ENCODE peak calls at places on chromosome 3, in eight cellular contexts. One of them, this sample, is unnamed.

GRCh38 chr3:105791134-105791533 is 77.7 kb downstream of the CBLB start:
- DNase-seq in astrocyte of the cerebellum: peak
- DNase-seq in uterus: no peak
- DNase-seq in cardiac fibroblast: peak
- DNase-seq in BE2C: no peak
- DNase-seq in IMR-90: peak
- DNase-seq in mammary epithelial cell: no peak
- DNase-seq in GM23338: no peak
- DNase-seq in this sample: peak

GRCh38 chr3:52150357-52150756 is 3.9 kb downstream of the POC1A start:
- DNase-seq in astrocyte of the cerebellum: no peak
- DNase-seq in uterus: no peak
- DNase-seq in cardiac fibroblast: no peak
- DNase-seq in BE2C: no peak
- DNase-seq in IMR-90: no peak
- DNase-seq in mammary epithelial cell: no peak
- DNase-seq in GM23338: no peak
- DNase-seq in this sample: no peak

GRCh38 chr3:9402410-9403228 is 5.2 kb downstream of the SETD5 start:
- DNase-seq in astrocyte of the cerebellum: no peak
- DNase-seq in uterus: no peak
- DNase-seq in cardiac fibroblast: peak
- DNase-seq in BE2C: peak
- DNase-seq in IMR-90: peak
- DNase-seq in mammary epithelial cell: no peak
- DNase-seq in GM23338: peak
- DNase-seq in this sample: no peak

GRCh38 chr3:194276768-194277546 is 74.2 kb downstream of the CPN2 start:
- DNase-seq in astrocyte of the cerebellum: peak
- DNase-seq in uterus: peak
- DNase-seq in cardiac fibroblast: peak
- DNase-seq in BE2C: peak
- DNase-seq in IMR-90: peak
- DNase-seq in mammary epithelial cell: no peak
- DNase-seq in GM23338: no peak
- DNase-seq in this sample: no peak

GRCh38 chr3:2823016-2823415 is 287.2 kb downstream of the IL5RA start:
- DNase-seq in astrocyte of the cerebellum: peak
- DNase-seq in uterus: no peak
- DNase-seq in cardiac fibroblast: peak
- DNase-seq in BE2C: no peak
- DNase-seq in IMR-90: no peak
- DNase-seq in mammary epithelial cell: no peak
- DNase-seq in GM23338: no peak
- DNase-seq in this sample: peak

GRCh38 chr3:39752751-39753150 is 56.7 kb upstream of the MYRIP start:
- DNase-seq in astrocyte of the cerebellum: no peak
- DNase-seq in uterus: no peak
- DNase-seq in cardiac fibroblast: peak
- DNase-seq in BE2C: peak
- DNase-seq in IMR-90: no peak
- DNase-seq in mammary epithelial cell: peak
- DNase-seq in GM23338: no peak
- DNase-seq in this sample: no peak

GRCh38 chr3:122857019-122857418 is 62.1 kb downstream of the SLC49A4 start:
- DNase-seq in astrocyte of the cerebellum: no peak
- DNase-seq in uterus: no peak
- DNase-seq in cardiac fibroblast: peak
- DNase-seq in BE2C: no peak
- DNase-seq in IMR-90: peak
- DNase-seq in mammary epithelial cell: peak
- DNase-seq in GM23338: no peak
- DNase-seq in this sample: peak

GRCh38 chr3:111284485-111285187 is 213.0 kb downstream of the NECTIN3 start:
- DNase-seq in astrocyte of the cerebellum: no peak
- DNase-seq in uterus: no peak
- DNase-seq in cardiac fibroblast: no peak
- DNase-seq in BE2C: no peak
- DNase-seq in IMR-90: no peak
- DNase-seq in mammary epithelial cell: no peak
- DNase-seq in GM23338: no peak
- DNase-seq in this sample: no peak

GRCh38 chr3:184643442-184643841 is 68.4 kb downstream of the MAGEF1 start:
- DNase-seq in astrocyte of the cerebellum: no peak
- DNase-seq in uterus: no peak
- DNase-seq in cardiac fibroblast: no peak
- DNase-seq in BE2C: no peak
- DNase-seq in IMR-90: no peak
- DNase-seq in mammary epithelial cell: no peak
- DNase-seq in GM23338: no peak
- DNase-seq in this sample: no peak

GRCh38 chr3:55000546-55000945 is 72.7 kb upstream of the LRTM1 start:
- DNase-seq in astrocyte of the cerebellum: peak
- DNase-seq in uterus: no peak
- DNase-seq in cardiac fibroblast: peak
- DNase-seq in BE2C: peak
- DNase-seq in IMR-90: peak
- DNase-seq in mammary epithelial cell: peak
- DNase-seq in GM23338: no peak
- DNase-seq in this sample: peak

GRCh38 chr3:110533089-110533488 is 538.5 kb upstream of the NECTIN3 start:
- DNase-seq in astrocyte of the cerebellum: no peak
- DNase-seq in uterus: no peak
- DNase-seq in cardiac fibroblast: peak
- DNase-seq in BE2C: no peak
- DNase-seq in IMR-90: peak
- DNase-seq in mammary epithelial cell: no peak
- DNase-seq in GM23338: no peak
- DNase-seq in this sample: peak

GRCh38 chr3:23685484-23686258 is 120.1 kb upstream of the UBE2E1 start:
- DNase-seq in astrocyte of the cerebellum: peak
- DNase-seq in uterus: peak
- DNase-seq in cardiac fibroblast: peak
- DNase-seq in BE2C: peak
- DNase-seq in IMR-90: peak
- DNase-seq in mammary epithelial cell: peak
- DNase-seq in GM23338: peak
- DNase-seq in this sample: peak

GRCh38 chr3:62051506-62051905 is 321.8 kb downstream of the FEZF2 start:
- DNase-seq in astrocyte of the cerebellum: peak
- DNase-seq in uterus: no peak
- DNase-seq in cardiac fibroblast: peak
- DNase-seq in BE2C: peak
- DNase-seq in IMR-90: peak
- DNase-seq in mammary epithelial cell: peak
- DNase-seq in GM23338: peak
- DNase-seq in this sample: no peak

GRCh38 chr3:184003187-184003967 is 14.3 kb downstream of the ABCC5 start:
- DNase-seq in astrocyte of the cerebellum: peak
- DNase-seq in uterus: no peak
- DNase-seq in cardiac fibroblast: peak
- DNase-seq in BE2C: no peak
- DNase-seq in IMR-90: peak
- DNase-seq in mammary epithelial cell: peak
- DNase-seq in GM23338: no peak
- DNase-seq in this sample: no peak

GRCh38 chr3:148958681-148959080 is 32.7 kb upstream of the GYG1 start:
- DNase-seq in astrocyte of the cerebellum: no peak
- DNase-seq in uterus: no peak
- DNase-seq in cardiac fibroblast: no peak
- DNase-seq in BE2C: no peak
- DNase-seq in IMR-90: no peak
- DNase-seq in mammary epithelial cell: no peak
- DNase-seq in GM23338: no peak
- DNase-seq in this sample: no peak

GRCh38 chr3:114454592-114455251 is 160.9 kb downstream of the TIGIT start:
- DNase-seq in astrocyte of the cerebellum: no peak
- DNase-seq in uterus: no peak
- DNase-seq in cardiac fibroblast: peak
- DNase-seq in BE2C: peak
- DNase-seq in IMR-90: no peak
- DNase-seq in mammary epithelial cell: peak
- DNase-seq in GM23338: peak
- DNase-seq in this sample: no peak

GRCh38 chr3:169337541-169337940 is 326.0 kb downstream of the MECOM start:
- DNase-seq in astrocyte of the cerebellum: no peak
- DNase-seq in uterus: no peak
- DNase-seq in cardiac fibroblast: no peak
- DNase-seq in BE2C: no peak
- DNase-seq in IMR-90: no peak
- DNase-seq in mammary epithelial cell: peak
- DNase-seq in GM23338: no peak
- DNase-seq in this sample: no peak

GRCh38 chr3:182248349-182248880 is 536.7 kb downstream of the SOX2 start:
- DNase-seq in astrocyte of the cerebellum: no peak
- DNase-seq in uterus: no peak
- DNase-seq in cardiac fibroblast: no peak
- DNase-seq in BE2C: no peak
- DNase-seq in IMR-90: no peak
- DNase-seq in mammary epithelial cell: peak
- DNase-seq in GM23338: no peak
- DNase-seq in this sample: no peak

GRCh38 chr3:135865085-135865484 is 100.4 kb upstream of the PPP2R3A start:
- DNase-seq in astrocyte of the cerebellum: no peak
- DNase-seq in uterus: no peak
- DNase-seq in cardiac fibroblast: no peak
- DNase-seq in BE2C: no peak
- DNase-seq in IMR-90: peak
- DNase-seq in mammary epithelial cell: no peak
- DNase-seq in GM23338: no peak
- DNase-seq in this sample: no peak

GRCh38 chr3:143001034-143001368 is 369 bp upstream of the U2SURP start:
- DNase-seq in astrocyte of the cerebellum: no peak
- DNase-seq in uterus: no peak
- DNase-seq in cardiac fibroblast: no peak
- DNase-seq in BE2C: no peak
- DNase-seq in IMR-90: no peak
- DNase-seq in mammary epithelial cell: no peak
- DNase-seq in GM23338: no peak
- DNase-seq in this sample: no peak

GRCh38 chr3:143001369-143002082 is at the start of gene U2SURP:
- DNase-seq in astrocyte of the cerebellum: peak
- DNase-seq in uterus: peak
- DNase-seq in cardiac fibroblast: peak
- DNase-seq in BE2C: peak
- DNase-seq in IMR-90: peak
- DNase-seq in mammary epithelial cell: peak
- DNase-seq in GM23338: peak
- DNase-seq in this sample: peak

GRCh38 chr3:142998439-142998838 is 2.9 kb upstream of the U2SURP start:
- DNase-seq in astrocyte of the cerebellum: no peak
- DNase-seq in uterus: no peak
- DNase-seq in cardiac fibroblast: peak
- DNase-seq in BE2C: no peak
- DNase-seq in IMR-90: peak
- DNase-seq in mammary epithelial cell: no peak
- DNase-seq in GM23338: no peak
- DNase-seq in this sample: no peak

GRCh38 chr3:143000525-143000924 is 845 bp upstream of the U2SURP start:
- DNase-seq in astrocyte of the cerebellum: peak
- DNase-seq in uterus: no peak
- DNase-seq in cardiac fibroblast: peak
- DNase-seq in BE2C: no peak
- DNase-seq in IMR-90: peak
- DNase-seq in mammary epithelial cell: peak
- DNase-seq in GM23338: peak
- DNase-seq in this sample: no peak

DNA sequence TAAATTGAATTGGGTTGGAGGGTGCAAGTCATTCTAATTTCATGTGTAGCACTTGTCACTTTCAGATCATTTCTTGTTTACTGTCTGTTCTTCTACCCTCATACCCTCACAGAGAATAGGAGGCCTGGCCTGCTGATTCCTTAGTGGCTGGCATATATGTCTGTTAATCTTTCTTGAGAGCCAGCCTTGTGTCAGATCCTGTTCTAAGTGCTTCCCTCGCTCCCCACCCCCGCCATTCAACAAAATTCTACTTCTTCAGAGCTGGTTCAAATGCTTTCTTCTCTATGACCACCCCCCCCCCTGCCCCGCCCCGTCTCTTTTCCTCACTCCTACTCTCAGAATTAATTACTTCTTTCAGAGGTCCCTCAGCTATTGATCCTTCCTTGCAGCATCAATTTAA is 1.5 kb upstream of the U2SURP start:
- DNase-seq in astrocyte of the cerebellum: no peak
- DNase-seq in uterus: no peak
- DNase-seq in cardiac fibroblast: peak
- DNase-seq in BE2C: no peak
- DNase-seq in IMR-90: no peak
- DNase-seq in mammary epithelial cell: peak
- DNase-seq in GM23338: no peak
- DNase-seq in this sample: no peak
- H3K4me3 ChIP-seq in astrocyte of the cerebellum: peak
- H3K4me3 ChIP-seq in uterus: no peak
- H3K4me3 ChIP-seq in cardiac fibroblast: peak
- H3K4me3 ChIP-seq in BE2C: no peak
- H3K4me3 ChIP-seq in IMR-90: no peak
- H3K4me3 ChIP-seq in mammary epithelial cell: peak
- H3K4me3 ChIP-seq in GM23338: peak
- H3K4me3 ChIP-seq in this sample: peak

GRCh38 chr3:189779166-189779565 is 148.0 kb downstream of the TP63 start:
- DNase-seq in astrocyte of the cerebellum: no peak
- DNase-seq in uterus: no peak
- DNase-seq in cardiac fibroblast: no peak
- DNase-seq in BE2C: no peak
- DNase-seq in IMR-90: no peak
- DNase-seq in mammary epithelial cell: no peak
- DNase-seq in GM23338: no peak
- DNase-seq in this sample: no peak
- H3K4me3 ChIP-seq in astrocyte of the cerebellum: no peak
- H3K4me3 ChIP-seq in uterus: no peak
- H3K4me3 ChIP-seq in cardiac fibroblast: no peak
- H3K4me3 ChIP-seq in BE2C: no peak
- H3K4me3 ChIP-seq in IMR-90: no peak
- H3K4me3 ChIP-seq in mammary epithelial cell: no peak
- H3K4me3 ChIP-seq in GM23338: no peak
- H3K4me3 ChIP-seq in this sample: no peak

DNA sequence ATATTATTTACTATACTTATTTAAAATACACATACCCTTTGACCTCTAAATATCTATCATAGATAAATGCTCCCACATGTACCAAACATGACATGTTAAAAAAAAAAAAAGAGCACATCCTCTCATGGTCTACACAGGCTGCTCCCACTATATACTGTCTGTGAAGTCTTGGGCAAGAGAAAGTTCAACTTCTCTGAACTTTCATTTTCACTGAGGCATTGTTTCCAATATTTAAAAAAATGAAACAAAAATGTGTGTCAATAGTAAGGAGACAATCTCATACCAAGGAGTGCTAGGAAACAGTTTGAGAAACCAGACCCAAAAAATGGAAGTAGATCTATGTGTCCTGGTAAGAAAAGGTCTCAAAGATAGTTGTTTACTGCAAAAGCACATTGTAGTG is 29.3 kb downstream of the SLC4A7 start:
- DNase-seq in astrocyte of the cerebellum: no peak
- DNase-seq in uterus: no peak
- DNase-seq in cardiac fibroblast: peak
- DNase-seq in BE2C: no peak
- DNase-seq in IMR-90: peak
- DNase-seq in mammary epithelial cell: no peak
- DNase-seq in GM23338: no peak
- DNase-seq in this sample: no peak
- H3K4me3 ChIP-seq in astrocyte of the cerebellum: no peak
- H3K4me3 ChIP-seq in uterus: no peak
- H3K4me3 ChIP-seq in cardiac fibroblast: no peak
- H3K4me3 ChIP-seq in BE2C: no peak
- H3K4me3 ChIP-seq in IMR-90: no peak
- H3K4me3 ChIP-seq in mammary epithelial cell: no peak
- H3K4me3 ChIP-seq in GM23338: no peak
- H3K4me3 ChIP-seq in this sample: no peak

GRCh38 chr3:197295871-197296270 is 2.5 kb downstream of the DLG1 start:
- DNase-seq in astrocyte of the cerebellum: no peak
- DNase-seq in uterus: no peak
- DNase-seq in cardiac fibroblast: no peak
- DNase-seq in BE2C: no peak
- DNase-seq in IMR-90: no peak
- DNase-seq in mammary epithelial cell: no peak
- DNase-seq in GM23338: no peak
- DNase-seq in this sample: no peak
- H3K4me3 ChIP-seq in astrocyte of the cerebellum: peak
- H3K4me3 ChIP-seq in uterus: no peak
- H3K4me3 ChIP-seq in cardiac fibroblast: peak
- H3K4me3 ChIP-seq in BE2C: peak
- H3K4me3 ChIP-seq in IMR-90: no peak
- H3K4me3 ChIP-seq in mammary epithelial cell: peak
- H3K4me3 ChIP-seq in GM23338: no peak
- H3K4me3 ChIP-seq in this sample: peak

This sample was measured in skeletal muscle cell.